ENCODE peak calls at places on chromosome 13, in eight cellular contexts. W is esophagus squamous epithelium, K is uterus, L is HCT116, V is IMR-90, D is transverse colon, E is heart left ventricle, A is upper lobe of left lung. X is an unnamed sample. For H3K27me3, the result is how much of the 10 kb centered on the place peaks cover.

GRCh38 chr13:44934724-44935123 is 54.5 kb downstream of the NUFIP1 start:
- DNase-seq in V (peak), L (no peak), K (no peak), W (no peak), E (no peak), A (no peak), D (no peak), X (no peak)

GRCh38 chr13:98300956-98301641 is 124.0 kb upstream of the RNF113B start:
- DNase-seq in L (no peak), A (no peak), K (no peak), W (no peak), D (no peak), E (no peak), V (peak), X (no peak)

GRCh38 chr13:41670873-41671443 is 213.6 kb downstream of the RGCC start:
- DNase-seq in A (no peak), W (no peak), K (no peak), E (no peak), V (no peak), D (no peak), L (no peak), X (no peak)

GRCh38 chr13:97385854-97386253 is 48.1 kb upstream of the RAP2A start:
- DNase-seq in L (no peak), E (no peak), V (no peak), K (no peak), W (no peak), A (no peak), D (no peak), X (no peak)

GRCh38 chr13:29676535-29676934 is 81.0 kb upstream of the SLC7A1 start:
- DNase-seq in L (no peak), K (no peak), W (no peak), V (peak), D (no peak), E (no peak), A (no peak), X (no peak)

GRCh38 chr13:75787249-75787940 is 151.3 kb downstream of the LMO7 start:
- DNase-seq in D (no peak), A (no peak), K (no peak), E (no peak), W (no peak), L (no peak), V (peak), X (no peak)

GRCh38 chr13:60788156-60788829 is 391.3 kb downstream of the TDRD3 start:
- DNase-seq in W (no peak), D (no peak), K (peak), V (no peak), E (peak), L (no peak), A (no peak), X (no peak)

GRCh38 chr13:61192826-61193225 is 222.8 kb downstream of the PCDH20 start:
- DNase-seq in L (no peak), E (no peak), K (no peak), W (no peak), A (no peak), D (peak), V (no peak), X (no peak)

GRCh38 chr13:66899955-66900354 is 330.2 kb downstream of the PCDH9 start:
- DNase-seq in A (no peak), D (no peak), L (no peak), K (no peak), W (no peak), V (peak), E (no peak), X (no peak)

GRCh38 chr13:70125693-70126092 is 17.4 kb upstream of the KLHL1 start:
- DNase-seq in E (no peak), K (no peak), W (no peak), L (no peak), A (no peak), D (no peak), V (no peak), X (no peak)

GRCh38 chr13:30580852-30581502 is 36.7 kb upstream of the USPL1 start:
- DNase-seq in K (no peak), A (no peak), E (no peak), V (no peak), L (no peak), D (no peak), W (no peak), X (no peak)

GRCh38 chr13:44313674-44314073 is 60.0 kb upstream of the SERP2 start:
- DNase-seq in D (no peak), K (no peak), W (no peak), L (peak), A (no peak), E (no peak), V (peak), X (no peak)

GRCh38 chr13:19713186-19713965 is 69.4 kb downstream of the PSPC1 start:
- DNase-seq in L (no peak), K (no peak), E (no peak), D (no peak), A (no peak), V (peak), W (no peak), X (no peak)

GRCh38 chr13:99320693-99321481 is 13.7 kb upstream of the GPR183 start:
- DNase-seq in K (no peak), L (peak), W (no peak), D (no peak), A (no peak), V (peak), E (no peak), X (no peak)

GRCh38 chr13:54945978-54946377 is 1917.4 kb downstream of the OLFM4 start:
- DNase-seq in W (no peak), L (no peak), A (no peak), V (no peak), E (no peak), K (no peak), D (no peak), X (no peak)

DNA sequence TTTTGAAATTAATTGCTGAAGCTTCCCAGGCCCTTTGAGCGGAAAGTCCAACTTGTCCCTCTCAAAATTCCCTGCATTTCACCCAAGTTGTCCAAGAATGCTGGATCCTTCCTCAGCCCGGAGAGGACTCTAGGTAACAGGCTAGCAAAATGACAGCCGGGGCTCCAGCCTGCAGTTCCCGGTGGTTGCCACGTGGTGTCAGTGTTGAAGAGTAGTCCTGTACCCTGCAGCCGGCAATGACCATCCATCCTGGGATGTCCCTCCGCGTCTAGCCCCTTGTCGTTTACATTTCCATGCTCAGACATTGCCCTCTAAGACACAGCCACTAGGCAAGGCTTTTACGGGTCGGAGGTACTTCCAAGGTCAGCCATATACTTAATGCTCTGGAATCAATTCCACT is 31.4 kb upstream of the MTIF3 start:
- DNase-seq in V (peak), D (peak), W (no peak), A (peak), E (no peak), K (peak), L (peak), X (peak)
- H3K27me3 ChIP-seq in V (under half), D (under half), W (under half), A (under half), E (under half), K (under half), L (under half), X (under half)

DNA sequence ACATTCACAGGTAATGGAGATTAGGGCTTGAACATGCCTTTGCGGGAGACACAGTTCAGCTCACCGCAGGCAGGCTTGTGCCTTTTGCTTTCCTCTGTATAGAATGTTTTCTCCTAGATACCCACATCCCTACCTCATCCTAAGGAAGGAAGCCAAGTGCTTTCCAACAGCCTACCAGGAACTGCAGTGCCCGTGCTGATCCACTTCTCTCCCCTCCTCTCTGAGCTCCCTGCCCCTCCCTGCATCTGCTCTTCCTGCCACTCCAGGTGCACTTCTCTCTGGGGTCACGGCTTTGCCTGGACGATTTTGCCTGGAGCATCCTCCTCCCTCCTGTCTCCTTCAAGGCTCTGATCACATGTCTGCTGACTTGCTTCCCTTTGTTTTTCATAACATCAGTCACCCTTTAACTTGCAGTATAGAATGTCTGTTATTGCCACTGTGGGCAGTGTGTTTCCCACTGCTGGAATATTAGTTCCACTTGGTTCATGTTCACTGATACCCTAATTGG is 34.7 kb upstream of the IRS2 start:
- DNase-seq in A (no peak), D (no peak), E (no peak), W (no peak), L (no peak), K (no peak), V (no peak), X (no peak)
- H3K4me3 ChIP-seq in A (no peak), D (no peak), E (no peak), W (no peak), L (no peak), K (no peak), V (no peak), X (no peak)

GRCh38 chr13:27446986-27447583 is 3.3 kb downstream of the MTIF3 start:
- DNase-seq in D (peak), K (no peak), V (no peak), L (no peak), A (no peak), E (no peak), W (no peak), X (no peak)

GRCh38 chr13:27448308-27448707 is 2.1 kb downstream of the MTIF3 start:
- DNase-seq in D (no peak), K (no peak), A (no peak), L (no peak), W (no peak), E (no peak), V (no peak), X (no peak)

GRCh38 chr13:27450921-27451461 is 627 bp upstream of the MTIF3 start:
- DNase-seq in K (peak), A (peak), E (peak), V (peak), W (no peak), L (peak), D (peak), X (peak)

GRCh38 chr13:27449081-27449603 is 1.2 kb downstream of the MTIF3 start:
- DNase-seq in L (no peak), K (no peak), W (no peak), D (no peak), A (no peak), V (no peak), E (no peak), X (no peak)

GRCh38 chr13:27449936-27450828 is at the start of gene MTIF3:
- DNase-seq in D (peak), E (peak), A (peak), W (peak), K (peak), L (peak), V (peak), X (peak)
- TF ChIP-seq POLR2A in D (peak), E (peak), A (peak), W (no peak), K (peak), L (peak), V (peak), X (peak)

GRCh38 chr13:111905609-111905945 is 161.4 kb upstream of the SOX1 start:
- DNase-seq in A (no peak), L (no peak), W (no peak), K (no peak), V (no peak), E (peak), D (no peak), X (no peak)
- H3K27me3 ChIP-seq in A (under half), L (under half), W (under half), K (under half), V (under half), E (under half), D (under half), X (under half)

DNA sequence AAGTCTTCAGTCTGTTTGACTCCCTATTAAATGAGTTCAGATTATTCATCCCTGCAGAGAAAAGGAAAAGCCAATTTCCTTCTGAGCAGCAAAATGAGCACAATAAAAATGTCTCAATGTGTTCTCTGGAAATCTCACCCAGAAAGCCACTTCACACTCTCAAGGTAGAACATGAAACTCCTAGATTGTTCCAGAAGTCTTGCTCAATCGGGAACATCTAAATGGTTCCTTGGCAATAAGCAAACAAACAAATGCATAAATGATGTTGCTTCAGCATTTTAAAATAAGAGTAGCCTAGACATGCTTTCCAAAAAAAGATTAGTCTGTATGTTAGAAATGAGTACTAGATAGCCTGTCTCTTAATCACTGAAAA is 59.7 kb upstream of the TNFRSF19 start:
- DNase-seq in D (no peak), A (no peak), L (no peak), W (no peak), V (no peak), K (no peak), E (no peak), X (no peak)
- H3K4me3 ChIP-seq in D (no peak), A (no peak), L (no peak), W (no peak), V (no peak), K (no peak), E (no peak), X (no peak)

GRCh38 chr13:113914333-113915011 is 50.6 kb upstream of the GAS6 start:
- DNase-seq in V (no peak), E (no peak), A (no peak), W (no peak), D (no peak), K (no peak), L (no peak), X (no peak)

GRCh38 chr13:113916330-113916815 is 52.5 kb upstream of the GAS6 start:
- DNase-seq in K (peak), L (no peak), A (no peak), V (peak), E (no peak), D (no peak), W (no peak), X (no peak)

GRCh38 chr13:113915786-113916329 is 52.0 kb upstream of the GAS6 start:
- DNase-seq in L (no peak), E (no peak), V (no peak), D (no peak), A (no peak), K (peak), W (no peak), X (no peak)

GRCh38 chr13:113915012-113915763 is 51.3 kb upstream of the GAS6 start:
- DNase-seq in V (no peak), K (peak), L (no peak), D (no peak), E (no peak), A (no peak), W (no peak), X (peak)

GRCh38 chr13:113912596-113912995 is 48.7 kb upstream of the GAS6 start:
- DNase-seq in A (no peak), W (no peak), K (no peak), L (no peak), E (no peak), V (no peak), D (no peak), X (no peak)
- TF ChIP-seq POLR2A in A (no peak), W (no peak), K (no peak), L (no peak), E (no peak), V (no peak), D (no peak), X (no peak)

X was measured in Peyer's patch.